ENCODE peak calls at places on chromosome 9, in four cellular contexts. R is mammary epithelial cell; U is stimulated activated CD4-positive, alpha-beta T cell treated with anti-CD3 and anti-CD28 coated beads, Interleukin-2, amount 100 ng/mL, for 48 hours; K is AG04449. J is an unnamed sample.

GRCh38 chr9:96317335-96317980 is 15.5 kb upstream of the HSD17B3 start:
- DNase-seq in K (peak), U (peak), R (peak), J (no peak)

GRCh38 chr9:35060548-35061207 is 11.7 kb downstream of the VCP start:
- DNase-seq in R (no peak), K (no peak), U (no peak), J (no peak)

GRCh38 chr9:87816041-87816440 is 66.6 kb upstream of the SPATA31E1 start:
- DNase-seq in U (no peak), R (no peak), K (no peak), J (no peak)

GRCh38 chr9:100515578-100516494 is 42.9 kb downstream of the TMEFF1 start:
- DNase-seq in U (no peak), K (no peak), R (peak), J (no peak)

GRCh38 chr9:117265253-117265652 is 149.6 kb downstream of the ASTN2 start:
- DNase-seq in U (no peak), R (no peak), K (no peak), J (no peak)

GRCh38 chr9:38160613-38161215 is 91.7 kb upstream of the SHB start:
- DNase-seq in U (peak), K (no peak), R (no peak), J (no peak)

GRCh38 chr9:38141751-38142150 is 72.7 kb upstream of the SHB start:
- DNase-seq in R (peak), K (peak), U (no peak), J (no peak)

GRCh38 chr9:121598167-121599000 is 53.0 kb upstream of the DAB2IP start:
- DNase-seq in U (no peak), R (no peak), K (peak), J (peak)

GRCh38 chr9:81620009-81620405 is 69.3 kb downstream of the TLE1 start:
- DNase-seq in K (no peak), U (no peak), R (no peak), J (no peak)